ENCODE peak calls at places on chromosome 20, in seven cellular contexts. V is effector CD4-positive, alpha-beta T cell; O is GDM1; G is hypothalamus; J is activated T-cell treated with anti-CD3 and anti-CD28 coated beads, Interleukin-2, amount 50 U/mL, for 72 hours; C is NCI-H1105 treated with DMSO at 0.1 percent for 48 hours; N is amniotic stem cell. R is an unnamed sample.

GRCh38 chr20:56403465-56403864 is 8.6 kb upstream of the CASS4 start:
- DNase-seq in V (no peak), O (no peak), G (no peak), J (no peak), C (no peak), N (no peak), R (no peak)

GRCh38 chr20:58135441-58136170 is 92.8 kb downstream of the ANKRD60 start:
- DNase-seq in V (no peak), O (no peak), G (no peak), J (no peak), C (peak; percentile 88), N (no peak), R (no peak)

GRCh38 chr20:52064936-52065335 is 126.6 kb downstream of the ZFP64 start:
- DNase-seq in V (no peak), O (no peak), G (no peak), J (no peak), C (no peak), N (no peak), R (no peak)

GRCh38 chr20:47677314-47678129 is 107.8 kb downstream of the SULF2 start:
- DNase-seq in V (peak; percentile 28), O (no peak), G (no peak), J (peak; percentile 72), C (peak; percentile 73), N (no peak), R (peak; percentile 30)

GRCh38 chr20:53829086-53829703 is 235.6 kb upstream of the ZNF217 start:
- DNase-seq in V (no peak), O (no peak), G (no peak), J (peak; percentile 12), C (no peak), N (peak; percentile 94), R (no peak)

GRCh38 chr20:17795449-17796095 is 95.8 kb downstream of the BANF2 start:
- DNase-seq in V (no peak), O (no peak), G (no peak), J (no peak), C (no peak), N (no peak), R (no peak)

GRCh38 chr20:1437222-1437904 is 29.3 kb downstream of the NSFL1C start:
- DNase-seq in V (peak; percentile 77), O (peak; percentile 62), G (peak; percentile 56), J (peak; percentile 69), C (peak; percentile 68), N (peak; percentile 17), R (peak; percentile 68)

GRCh38 chr20:11686900-11687543 is 230.7 kb upstream of the BTBD3 start:
- DNase-seq in V (no peak), O (no peak), G (no peak), J (no peak), C (peak; percentile 86), N (no peak), R (no peak)

GRCh38 chr20:52945862-52946522 is 26.2 kb upstream of the TSHZ2 start:
- DNase-seq in V (no peak), O (no peak), G (no peak), J (no peak), C (peak; percentile 26), N (no peak), R (no peak)

GRCh38 chr20:50182336-50182735 is 8.3 kb upstream of the CEBPB start:
- DNase-seq in V (no peak), O (no peak), G (no peak), J (no peak), C (no peak), N (no peak), R (no peak)

GRCh38 chr20:38343107-38343797 is 3.0 kb upstream of the LBP start:
- DNase-seq in V (no peak), O (no peak), G (no peak), J (no peak), C (no peak), N (no peak), R (no peak)

GRCh38 chr20:3696200-3696599 is 14.4 kb upstream of the ADAM33 start:
- DNase-seq in V (no peak), O (no peak), G (no peak), J (no peak), C (no peak), N (no peak), R (no peak)

GRCh38 chr20:59992531-59992930 is 34.3 kb downstream of the CDH26 start:
- DNase-seq in V (no peak), O (no peak), G (no peak), J (no peak), C (no peak), N (no peak), R (no peak)

GRCh38 chr20:62656205-62656918 is 14.1 kb downstream of the SLCO4A1 start:
- DNase-seq in V (no peak), O (no peak), G (no peak), J (no peak), C (no peak), N (no peak), R (no peak)

GRCh38 chr20:53157443-53158408 is 185.6 kb downstream of the TSHZ2 start:
- DNase-seq in V (peak; percentile 10), O (peak; percentile 33), G (no peak), J (peak; percentile 18), C (no peak), N (no peak), R (peak; percentile 16)

GRCh38 chr20:62536731-62537401 is 61.1 kb upstream of the GATA5 start:
- DNase-seq in V (no peak), O (no peak), G (no peak), J (no peak), C (no peak), N (no peak), R (no peak)

GRCh38 chr20:31843288-31843687 is 2.1 kb downstream of the FOXS1 start:
- DNase-seq in V (no peak), O (no peak), G (no peak), J (no peak), C (no peak), N (no peak), R (no peak)

GRCh38 chr20:53751394-53752368 is 158.0 kb upstream of the ZNF217 start:
- DNase-seq in V (no peak), O (peak; percentile 83), G (no peak), J (peak; percentile 45), C (no peak), N (no peak), R (peak; percentile 34)

GRCh38 chr20:24773751-24774201 is 175.3 kb upstream of the CST7 start:
- DNase-seq in V (no peak), O (no peak), G (no peak), J (peak; percentile 55), C (no peak), N (peak; percentile 42), R (no peak)

GRCh38 chr20:36575066-36575743 is 1.8 kb downstream of the TGIF2 start:
- DNase-seq in V (no peak), O (no peak), G (no peak), J (no peak), C (peak; percentile 90), N (no peak), R (peak; percentile 7)

GRCh38 chr20:16206817-16207216 is 366.4 kb downstream of the KIF16B start:
- DNase-seq in V (no peak), O (no peak), G (no peak), J (no peak), C (no peak), N (no peak), R (no peak)

GRCh38 chr20:40082436-40082835 is 606.6 kb downstream of the MAFB start:
- DNase-seq in V (no peak), O (no peak), G (no peak), J (no peak), C (no peak), N (no peak), R (no peak)

GRCh38 chr20:58228103-58228483 is 360 bp downstream of the ANKRD60 start:
- DNase-seq in V (peak; percentile 14), O (no peak), G (no peak), J (no peak), C (no peak), N (no peak), R (no peak)

GRCh38 chr20:8291200-8291599 is 159.1 kb downstream of the PLCB1 start:
- DNase-seq in V (no peak), O (no peak), G (no peak), J (no peak), C (no peak), N (no peak), R (no peak)